ENCODE peak calls at places on chromosomes 16 and 17, in five cellular contexts. L, K, Y, C and W are unnamed samples.

GRCh38 chr17:15233022-15233805 is 31.9 kb downstream of the PMP22 start:
- DNase-seq in L (peak; percentile 54), K (peak; percentile 10), Y (peak; percentile 27), C (no peak), W (no peak)

GRCh38 chr17:50325906-50326305 is 20.0 kb upstream of the XYLT2 start:
- DNase-seq in L (no peak), K (no peak), Y (no peak), C (no peak), W (no peak)

GRCh38 chr16:58040945-58041627 is 15.5 kb downstream of the MMP15 start:
- DNase-seq in L (no peak), K (no peak), Y (peak; percentile 26), C (no peak), W (no peak)

GRCh38 chr17:40311575-40311974 is 2.6 kb downstream of the RARA start:
- DNase-seq in L (no peak), K (no peak), Y (no peak), C (peak; percentile 90), W (no peak)

GRCh38 chr17:59652119-59652518 is 32.4 kb downstream of the CLTC start:
- DNase-seq in L (no peak), K (no peak), Y (no peak), C (no peak), W (no peak)

GRCh38 chr16:58717994-58718393 is 16.1 kb downstream of the GOT2 start:
- DNase-seq in L (no peak), K (no peak), Y (no peak), C (no peak), W (no peak)

GRCh38 chr16:81834868-81835267 is 55.8 kb downstream of the PLCG2 start:
- DNase-seq in L (no peak), K (no peak), Y (no peak), C (no peak), W (no peak)

GRCh38 chr17:55774834-55775233 is 24.0 kb downstream of the PCTP start:
- DNase-seq in L (no peak), K (peak; percentile 87), Y (no peak), C (no peak), W (no peak)

GRCh38 chr16:4314532-4315184 is 1.2 kb upstream of the GLIS2 start:
- DNase-seq in L (peak; percentile 72), K (peak; percentile 55), Y (peak; percentile 68), C (no peak), W (no peak)

GRCh38 chr17:373616-374225 is 21.1 kb upstream of the RPH3AL start:
- DNase-seq in L (peak; percentile 44), K (no peak), Y (no peak), C (peak; percentile 41), W (no peak)

GRCh38 chr17:81710514-81711308 is 1.4 kb upstream of the SLC25A10 start:
- DNase-seq in L (no peak), K (peak; percentile 49), Y (no peak), C (no peak), W (no peak)

GRCh38 chr16:62068747-62069146 is 32.5 kb upstream of the CDH8 start:
- DNase-seq in L (peak; percentile 65), K (peak; percentile 24), Y (peak; percentile 7), C (no peak), W (peak; percentile 35)

GRCh38 chr16:73034374-73034773 is 13.6 kb downstream of the ZFHX3 start:
- DNase-seq in L (no peak), K (no peak), Y (no peak), C (no peak), W (no peak)

GRCh38 chr16:84614914-84615813 is 2.7 kb downstream of the COTL1 start:
- DNase-seq in L (no peak), K (no peak), Y (no peak), C (no peak), W (no peak)

GRCh38 chr17:35170968-35171771 is 23.0 kb downstream of the SLC35G3 start:
- DNase-seq in L (no peak), K (no peak), Y (no peak), C (no peak), W (peak; percentile 27)

GRCh38 chr17:73311428-73311780 is 397 bp downstream of the CDC42EP4 start:
- DNase-seq in L (no peak), K (no peak), Y (no peak), C (no peak), W (peak; percentile 29)

GRCh38 chr16:49884033-49884707 is 28.3 kb upstream of the ZNF423 start:
- DNase-seq in L (no peak), K (no peak), Y (peak; percentile 50), C (no peak), W (peak; percentile 20)

GRCh38 chr17:66545918-66546317 is 243.5 kb downstream of the PRKCA start:
- DNase-seq in L (no peak), K (no peak), Y (no peak), C (no peak), W (no peak)
- H3F3A ChIP-seq in L (no peaks in the 10 kb centered on the region), K (peaks cover under 1% of the 10 kb centered on the region), Y (peaks cover 85% of the 10 kb centered on the region), C (peaks cover 26% of the 10 kb centered on the region), W (peaks cover 17% of the 10 kb centered on the region)

GRCh38 chr17:63697341-63698286 is 2.3 kb downstream of the LIMD2 start:
- DNase-seq in L (peak; percentile 75), K (peak; percentile 28), Y (peak; percentile 71), C (peak; percentile 42), W (peak; percentile 72)

GRCh38 chr17:63694974-63695773 is 4.8 kb downstream of the LIMD2 start:
- DNase-seq in L (no peak), K (no peak), Y (no peak), C (no peak), W (no peak)

GRCh38 chr17:63698381-63698885 is 1.5 kb downstream of the LIMD2 start:
- DNase-seq in L (no peak), K (no peak), Y (no peak), C (no peak), W (peak; percentile 8)

GRCh38 chr17:63695889-63696288 is 4.0 kb downstream of the LIMD2 start:
- DNase-seq in L (no peak), K (no peak), Y (no peak), C (no peak), W (no peak)

GRCh38 chr17:63696381-63696961 is 3.5 kb downstream of the LIMD2 start:
- DNase-seq in L (peak; percentile 90), K (peak; percentile 75), Y (peak; percentile 80), C (no peak), W (peak; percentile 20)
- TF ChIP-seq CTCF in L (peak; percentile 58), K (peak; percentile 60), Y (peak; percentile 65), C (peak; percentile 38), W (peak; percentile 25)

GRCh38 chr17:2685696-2686095 is 25.9 kb downstream of the CLUH start:
- DNase-seq in L (no peak), K (no peak), Y (peak; percentile 28), C (no peak), W (no peak)
- H3F3A ChIP-seq in L (peaks cover 13% of the 10 kb centered on the region), K (peaks cover 55% of the 10 kb centered on the region), Y (peaks cover 51% of the 10 kb centered on the region), C (peaks cover 72% of the 10 kb centered on the region), W (peaks cover 25% of the 10 kb centered on the region)

DNA sequence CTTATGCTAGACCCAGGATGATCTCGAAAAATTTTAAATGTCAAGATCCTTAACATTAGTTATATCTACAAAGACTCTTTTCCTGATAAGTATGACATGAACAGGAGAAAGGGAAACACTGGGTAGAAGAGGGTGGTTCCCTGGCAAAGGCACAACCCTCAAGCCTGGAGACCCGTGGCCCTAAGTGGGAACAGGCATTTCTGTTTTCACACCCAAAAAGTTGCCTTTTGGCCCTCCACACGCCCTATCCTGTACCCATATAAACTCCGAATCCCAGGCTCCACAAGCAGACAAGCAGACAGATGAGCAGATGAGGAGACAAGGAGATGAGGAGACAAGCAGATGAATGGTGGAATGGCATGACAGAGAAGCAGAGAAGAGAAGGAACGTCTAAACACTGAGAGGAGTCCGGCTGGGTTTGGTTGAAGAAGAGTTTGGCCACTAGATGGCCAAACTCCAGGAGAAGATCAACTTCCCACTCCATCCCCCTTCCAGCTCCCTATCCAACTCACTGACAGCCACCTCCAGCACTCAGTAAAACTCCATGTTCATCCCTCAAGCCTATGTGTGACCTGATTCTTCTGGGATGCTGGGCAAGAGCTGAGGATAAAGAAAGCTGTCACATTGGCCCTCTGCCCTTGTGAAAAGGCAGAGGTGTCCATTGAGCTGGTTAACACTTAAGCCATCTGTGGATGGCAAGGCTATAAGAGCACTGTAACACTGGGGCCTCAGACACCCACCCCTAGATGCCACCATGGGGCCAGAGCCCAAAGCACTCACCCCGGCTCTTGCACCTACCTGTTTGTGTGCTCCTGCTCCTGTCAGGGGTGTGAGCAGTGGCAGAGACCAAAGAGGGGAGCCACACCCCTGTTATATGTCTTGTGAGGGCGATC is 139.6 kb upstream of the FAM20A start:
- DNase-seq in L (no peak), K (no peak), Y (no peak), C (no peak), W (no peak)
- TF ChIP-seq CTCF in L (peak; percentile 27), K (no peak), Y (peak; percentile 24), C (no peak), W (no peak)